ENCODE peak calls at places on chromosome 5, in six cellular contexts. N is nephron progenitor cell, W is psoas muscle, L is lung, D is H9, V is suprapubic skin. P is an unnamed sample.

GRCh38 chr5:158715592-158715991 is 384.1 kb downstream of the EBF1 start:
- DNase-seq in N (no peak), W (no peak), L (no peak), D (no peak), V (no peak), P (no peak)

GRCh38 chr5:71483355-71483754 is 27.9 kb downstream of the BDP1 start:
- DNase-seq in N (no peak), W (no peak), L (no peak), D (no peak), V (no peak), P (no peak)

GRCh38 chr5:177967221-177967887 is 28.7 kb downstream of the PROP1 start:
- DNase-seq in N (no peak), W (no peak), L (no peak), D (no peak), V (no peak), P (no peak)

GRCh38 chr5:114319236-114319635 is 42.6 kb upstream of the KCNN2 start:
- DNase-seq in N (no peak), W (no peak), L (no peak), D (no peak), V (no peak), P (no peak)

GRCh38 chr5:141816598-141817399 is 61.4 kb downstream of the PCDH1 start:
- DNase-seq in N (no peak), W (no peak), L (no peak), D (peak; percentile 95), V (no peak), P (no peak)

GRCh38 chr5:161602739-161603138 is 56.2 kb upstream of the GABRB2 start:
- DNase-seq in N (no peak), W (no peak), L (no peak), D (no peak), V (no peak), P (no peak)

GRCh38 chr5:58462154-58462553 is 2.3 kb upstream of the PLK2 start:
- DNase-seq in N (no peak), W (no peak), L (no peak), D (no peak), V (no peak), P (no peak)

GRCh38 chr5:125750538-125751186 is 672.5 kb upstream of the GRAMD2B start:
- DNase-seq in N (no peak), W (no peak), L (no peak), D (no peak), V (no peak), P (no peak)

GRCh38 chr5:61332369-61332745 is 299 bp downstream of the ZSWIM6 start:
- DNase-seq in N (no peak), W (peak; percentile 76), L (peak; percentile 38), D (no peak), V (peak; percentile 75), P (peak; percentile 44)

GRCh38 chr5:123809594-123810172 is 297.7 kb downstream of the CSNK1G3 start:
- DNase-seq in N (peak; percentile 31), W (no peak), L (no peak), D (no peak), V (no peak), P (no peak)

GRCh38 chr5:33650911-33651310 is 210.1 kb downstream of the TARS1 start:
- DNase-seq in N (no peak), W (no peak), L (no peak), D (no peak), V (no peak), P (no peak)

GRCh38 chr5:124986667-124987066 is 240.2 kb upstream of the ZNF608 start:
- DNase-seq in N (no peak), W (no peak), L (no peak), D (no peak), V (no peak), P (no peak)

GRCh38 chr5:138064526-138064925 is 19.3 kb upstream of the WNT8A start:
- DNase-seq in N (no peak), W (no peak), L (no peak), D (no peak), V (no peak), P (no peak)

GRCh38 chr5:179301376-179301775 is 43.9 kb downstream of the ADAMTS2 start:
- DNase-seq in N (no peak), W (no peak), L (no peak), D (no peak), V (peak; percentile 14), P (no peak)

GRCh38 chr5:174935854-174936474 is 211.6 kb downstream of the MSX2 start:
- DNase-seq in N (peak; percentile 83), W (peak; percentile 74), L (peak; percentile 55), D (peak; percentile 83), V (no peak), P (peak; percentile 82)

DNA sequence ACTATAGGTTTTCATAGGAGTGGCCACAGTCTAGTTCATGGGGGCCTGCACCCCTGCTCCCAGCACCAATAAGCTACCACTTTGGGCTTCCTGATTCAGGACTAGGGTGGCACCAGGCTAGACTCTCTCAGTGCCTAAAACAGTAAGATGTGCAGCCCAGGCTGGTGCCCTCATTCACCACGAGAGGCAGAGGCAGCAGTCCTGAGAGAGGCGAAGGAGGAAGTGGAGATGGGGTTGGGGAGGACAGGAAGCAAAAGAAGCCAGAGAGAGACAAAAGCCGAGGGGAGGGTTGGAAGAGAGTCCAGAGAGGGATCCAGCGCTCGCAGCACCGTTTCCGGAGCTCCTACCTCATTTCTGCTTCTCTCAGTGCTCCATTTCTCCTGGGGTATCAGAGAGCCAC is 180.9 kb downstream of the MED10 start:
- DNase-seq in N (no peak), W (no peak), L (no peak), D (no peak), V (no peak), P (no peak)
- TF ChIP-seq CTCF in N (no peak), W (no peak), L (no peak), D (no peak), V (no peak), P (no peak)

GRCh38 chr5:34915139-34915855 is at the start of the genes BRIX1 and RAD1:
- DNase-seq in N (peak; percentile 92), W (peak; percentile 98), L (peak; percentile 97), D (peak; percentile 96), V (peak; percentile 98), P (peak; percentile 91)

GRCh38 chr5:34914671-34915138 is 599 bp downstream of the RAD1 start:
- DNase-seq in N (peak; percentile 40), W (peak; percentile 55), L (no peak), D (peak; percentile 42), V (peak; percentile 70), P (no peak)

GRCh38 chr5:34918025-34918424 is 2.5 kb downstream of the BRIX1 start:
- DNase-seq in N (no peak), W (no peak), L (no peak), D (no peak), V (no peak), P (no peak)

GRCh38 chr5:34915856-34916192 is 313 bp downstream of the BRIX1 start:
- DNase-seq in N (no peak), W (no peak), L (no peak), D (no peak), V (no peak), P (no peak)

GRCh38 chr5:34916518-34916917 is 1.0 kb downstream of the BRIX1 start:
- DNase-seq in N (no peak), W (no peak), L (no peak), D (no peak), V (no peak), P (no peak)
- TF ChIP-seq CTCF in N (no peak), W (no peak), L (no peak), D (no peak), V (no peak), P (no peak)

DNA sequence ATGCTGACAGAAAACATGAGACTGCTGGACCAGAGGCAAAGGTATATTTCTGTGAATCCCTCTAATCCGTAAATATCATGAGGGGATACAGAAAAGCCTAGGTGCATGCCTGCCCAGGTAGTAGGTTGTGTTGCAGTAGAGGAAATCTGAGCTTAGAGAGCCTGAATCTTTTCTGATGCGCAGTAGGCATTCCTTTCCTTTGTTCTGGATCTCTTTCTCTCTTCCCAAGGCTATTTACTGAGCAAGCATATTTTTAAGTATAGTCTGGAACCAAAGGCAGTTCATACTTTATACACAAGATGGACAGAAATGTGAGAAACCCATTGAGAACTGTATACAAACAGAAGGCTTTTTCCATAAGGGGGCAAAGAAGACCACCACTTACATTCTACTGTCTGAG is 359.3 kb downstream of the TMEM161B start:
- DNase-seq in N (no peak), W (no peak), L (no peak), D (no peak), V (no peak), P (no peak)
- TF ChIP-seq CTCF in N (no peak), W (no peak), L (no peak), D (no peak), V (no peak), P (no peak)

GRCh38 chr5:87048156-87048555 is 219.5 kb upstream of the RASA1 start:
- DNase-seq in N (no peak), W (no peak), L (no peak), D (no peak), V (no peak), P (no peak)
- TF ChIP-seq CTCF in N (no peak), W (no peak), L (no peak), D (no peak), V (no peak), P (no peak)

DNA sequence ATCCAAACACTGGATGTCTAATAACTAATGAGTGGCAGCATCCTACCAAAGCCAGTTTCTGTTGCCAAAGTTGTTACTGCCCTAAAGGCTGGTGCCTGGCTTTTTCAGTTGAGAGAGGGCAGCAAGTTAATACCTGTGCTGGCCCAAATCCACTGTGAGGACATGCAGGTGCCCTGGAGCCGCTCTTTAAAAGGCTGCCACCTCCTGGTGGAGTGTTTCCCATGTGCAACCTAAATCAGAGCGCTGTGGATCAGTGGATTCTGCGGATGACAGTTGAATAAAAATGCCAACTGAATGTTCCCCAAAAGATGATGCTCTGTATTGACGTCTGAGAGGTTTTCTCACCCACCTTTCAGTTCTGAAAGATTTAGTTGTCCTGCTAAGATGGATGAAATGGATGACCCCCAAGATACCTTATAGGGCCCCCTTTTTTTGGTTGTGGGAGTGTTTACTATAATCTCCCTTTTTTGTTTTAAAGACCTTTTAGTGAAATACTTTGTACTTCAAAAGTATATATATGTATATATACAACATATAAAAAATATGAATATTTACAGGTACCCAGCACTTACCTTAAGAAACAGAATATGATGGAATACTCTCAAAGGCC is 146.4 kb downstream of the EGFLAM start:
- DNase-seq in N (peak; percentile 18), W (no peak), L (no peak), D (peak; percentile 69), V (no peak), P (no peak)
- TF ChIP-seq CTCF in N (peak; percentile 31), W (no peak), L (no peak), D (peak; percentile 78), V (peak; percentile 8), P (peak; percentile 53)

GRCh38 chr5:91386120-91386519 is 3.0 kb upstream of the ARRDC3 start:
- DNase-seq in N (no peak), W (no peak), L (no peak), D (no peak), V (no peak), P (no peak)
- TF ChIP-seq CTCF in N (no peak), W (no peak), L (no peak), D (no peak), V (no peak), P (no peak)